ENCODE peak calls at places on chromosomes 13 and 19, in five cellular contexts. P is left ventricle myocardium inferior; I is suprapubic skin; T is neuronal stem cell; X is naive thymus-derived CD4-positive, alpha-beta T cell. C is an unnamed sample.

GRCh38 chr13:50033696-50034095 is 18.5 kb downstream of the KCNRG start:
- DNase-seq in P (no peak), I (no peak), T (no peak), X (no peak), C (no peak)

GRCh38 chr19:38429055-38429810 is 3.2 kb upstream of the RASGRP4 start:
- DNase-seq in P (no peak), I (no peak), T (no peak), X (no peak), C (no peak)

GRCh38 chr19:37654525-37654832 is 786 bp downstream of the ZFP30 start:
- DNase-seq in P (no peak), I (no peak), T (no peak), X (peak; percentile 21), C (no peak)

GRCh38 chr13:107900775-107901174 is 314.6 kb downstream of the LIG4 start:
- DNase-seq in P (no peak), I (no peak), T (no peak), X (no peak), C (no peak)

GRCh38 chr13:36766295-36766694 is 52.7 kb upstream of the RFXAP start:
- DNase-seq in P (no peak), I (no peak), T (no peak), X (no peak), C (no peak)

GRCh38 chr13:23796546-23796945 is 92.7 kb downstream of the MIPEP start:
- DNase-seq in P (no peak), I (no peak), T (no peak), X (no peak), C (no peak)

GRCh38 chr19:52258426-52258825 is 11.0 kb upstream of the ZNF766 start:
- DNase-seq in P (no peak), I (no peak), T (no peak), X (no peak), C (no peak)

GRCh38 chr19:33227870-33228599 is 2.4 kb upstream of the SLC7A10 start:
- DNase-seq in P (no peak), I (no peak), T (no peak), X (no peak), C (no peak)

GRCh38 chr13:107713314-107713713 is 502.0 kb downstream of the LIG4 start:
- DNase-seq in P (no peak), I (no peak), T (no peak), X (no peak), C (no peak)

GRCh38 chr13:92097337-92097903 is 699.0 kb downstream of the GPC5 start:
- DNase-seq in P (no peak), I (no peak), T (no peak), X (no peak), C (no peak)

GRCh38 chr19:6718741-6719539 is 1.5 kb downstream of the C3 start:
- DNase-seq in P (no peak), I (peak; percentile 72), T (no peak), X (no peak), C (no peak)

GRCh38 chr13:40680659-40681323 is 14.3 kb upstream of the FOXO1 start:
- DNase-seq in P (no peak), I (no peak), T (no peak), X (no peak), C (no peak)

GRCh38 chr19:49986354-49986753 is 25.4 kb upstream of the SIGLEC11 start:
- DNase-seq in P (no peak), I (no peak), T (no peak), X (no peak), C (no peak)

GRCh38 chr19:47274891-47275865 is 493 bp downstream of the INAFM1 start:
- DNase-seq in P (peak; percentile 22), I (peak; percentile 86), T (no peak), X (no peak), C (peak; percentile 56)

GRCh38 chr13:80840313-80840976 is 499.5 kb upstream of the SPRY2 start:
- DNase-seq in P (no peak), I (no peak), T (peak; percentile 53), X (no peak), C (no peak)

GRCh38 chr13:24207841-24208240 is 47.3 kb downstream of the SPATA13 start:
- DNase-seq in P (no peak), I (no peak), T (no peak), X (no peak), C (no peak)

GRCh38 chr13:87130401-87130800 is 540.8 kb upstream of the SLITRK5 start:
- DNase-seq in P (no peak), I (no peak), T (no peak), X (no peak), C (no peak)

GRCh38 chr19:20471441-20471840 is 94.1 kb downstream of the ZNF737 start:
- DNase-seq in P (no peak), I (no peak), T (no peak), X (no peak), C (no peak)

GRCh38 chr13:77595166-77595810 is 59.8 kb downstream of the SCEL start:
- DNase-seq in P (no peak), I (no peak), T (no peak), X (no peak), C (no peak)

GRCh38 chr13:41613471-41613870 is 156.1 kb downstream of the RGCC start:
- DNase-seq in P (no peak), I (no peak), T (no peak), X (no peak), C (no peak)

GRCh38 chr13:43230989-43231388 is 207.6 kb downstream of the DNAJC15 start:
- DNase-seq in P (no peak), I (no peak), T (no peak), X (no peak), C (no peak)
- H3K4me1 ChIP-seq in P (no peaks in the 10 kb centered on the region), I (no peaks in the 10 kb centered on the region), T (peaks cover 2% of the 10 kb centered on the region), X (no peaks in the 10 kb centered on the region), C (peaks cover 5% of the 10 kb centered on the region)

DNA sequence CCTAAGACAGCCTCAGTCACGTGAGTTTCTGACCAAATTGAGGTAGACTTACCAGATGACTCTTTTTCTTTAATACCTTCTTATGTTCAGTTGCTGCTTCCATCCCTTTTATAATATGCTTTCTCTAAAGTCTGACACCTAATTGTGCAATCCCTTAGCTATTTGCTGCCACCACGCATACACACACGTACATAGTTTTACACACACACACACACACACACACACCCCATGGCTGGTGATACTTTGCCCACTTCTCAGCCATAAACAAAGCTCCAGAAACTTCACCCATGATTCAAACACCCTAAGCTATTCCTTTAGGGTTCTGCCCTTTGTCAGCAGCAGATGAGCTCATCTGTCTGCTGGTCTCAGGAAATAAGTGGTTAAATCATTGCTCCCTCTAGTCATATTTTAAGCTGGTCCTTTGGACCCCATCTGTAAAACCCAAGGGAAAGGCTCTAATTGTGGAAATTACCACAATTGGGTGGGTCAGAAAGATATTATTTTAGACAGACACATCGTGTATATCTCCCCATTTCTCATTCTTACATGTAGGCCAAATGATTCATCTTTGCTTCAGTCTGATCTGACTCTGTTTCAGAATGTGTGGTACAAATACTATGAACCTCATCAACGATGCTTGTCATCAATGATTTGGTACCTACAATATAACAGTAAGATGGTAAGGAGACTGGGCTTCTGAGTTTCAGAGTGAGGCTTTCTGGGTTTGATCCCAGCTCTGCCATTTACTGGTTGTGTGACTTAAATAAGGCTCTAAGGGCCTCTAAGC is 69.2 kb downstream of the NALCN start:
- DNase-seq in P (no peak), I (no peak), T (no peak), X (no peak), C (no peak)
- H3K4me1 ChIP-seq in P (no peaks in the 10 kb centered on the region), I (no peaks in the 10 kb centered on the region), T (no peaks in the 10 kb centered on the region), X (no peaks in the 10 kb centered on the region), C (no peaks in the 10 kb centered on the region)

DNA sequence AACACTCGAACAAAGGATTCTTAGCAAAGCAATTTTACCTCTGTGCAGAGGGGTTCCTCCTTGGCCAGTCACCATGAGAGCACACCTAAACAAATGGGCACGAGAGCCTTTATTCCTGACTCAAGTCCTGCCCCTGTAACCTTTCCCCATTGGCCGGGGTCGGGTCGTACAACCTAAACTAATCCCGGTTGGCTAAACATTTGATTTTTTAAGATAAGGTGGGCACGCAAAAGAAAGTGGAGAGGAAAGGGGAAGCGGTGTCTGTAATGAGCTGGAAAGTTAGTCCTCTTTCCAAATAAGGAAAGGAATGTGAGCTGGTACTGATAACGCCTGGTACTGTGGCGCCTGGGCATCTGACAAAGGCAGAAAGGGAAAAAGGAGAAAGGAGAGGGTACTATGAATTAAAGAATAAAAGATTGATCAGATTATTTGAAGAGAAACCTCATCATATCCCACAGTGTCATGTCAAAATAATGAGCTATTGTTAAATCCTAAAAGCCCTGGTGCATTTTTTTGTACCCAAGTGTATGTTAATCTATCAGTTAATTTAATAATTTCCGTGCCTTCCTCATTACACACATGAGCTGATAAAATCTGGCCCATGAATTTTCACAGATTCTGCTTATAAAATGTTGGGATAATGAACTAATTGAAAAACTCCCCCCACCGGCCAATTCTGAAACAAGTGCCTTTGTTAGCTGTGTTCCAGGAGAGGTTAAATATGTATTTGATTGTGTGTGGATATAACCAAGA is 335.7 kb downstream of the RFC3 start:
- DNase-seq in P (no peak), I (no peak), T (no peak), X (no peak), C (no peak)
- H3K4me1 ChIP-seq in P (peaks cover 20% of the 10 kb centered on the region), I (peaks cover 21% of the 10 kb centered on the region), T (peaks cover 12% of the 10 kb centered on the region), X (no peaks in the 10 kb centered on the region), C (peaks cover 14% of the 10 kb centered on the region)

GRCh38 chr13:109785892-109786450 is 412 bp downstream of the IRS2 start:
- DNase-seq in P (no peak), I (no peak), T (no peak), X (no peak), C (no peak)

GRCh38 chr13:109783815-109784589 is 2.4 kb downstream of the IRS2 start:
- DNase-seq in P (no peak), I (no peak), T (no peak), X (no peak), C (peak; percentile 36)

GRCh38 chr13:109785141-109785891 is 1.1 kb downstream of the IRS2 start:
- DNase-seq in P (peak; percentile 55), I (peak; percentile 76), T (no peak), X (peak; percentile 52), C (peak; percentile 78)

GRCh38 chr13:109783447-109783814 is 3.0 kb downstream of the IRS2 start:
- DNase-seq in P (no peak), I (no peak), T (no peak), X (no peak), C (peak; percentile 34)

DNA sequence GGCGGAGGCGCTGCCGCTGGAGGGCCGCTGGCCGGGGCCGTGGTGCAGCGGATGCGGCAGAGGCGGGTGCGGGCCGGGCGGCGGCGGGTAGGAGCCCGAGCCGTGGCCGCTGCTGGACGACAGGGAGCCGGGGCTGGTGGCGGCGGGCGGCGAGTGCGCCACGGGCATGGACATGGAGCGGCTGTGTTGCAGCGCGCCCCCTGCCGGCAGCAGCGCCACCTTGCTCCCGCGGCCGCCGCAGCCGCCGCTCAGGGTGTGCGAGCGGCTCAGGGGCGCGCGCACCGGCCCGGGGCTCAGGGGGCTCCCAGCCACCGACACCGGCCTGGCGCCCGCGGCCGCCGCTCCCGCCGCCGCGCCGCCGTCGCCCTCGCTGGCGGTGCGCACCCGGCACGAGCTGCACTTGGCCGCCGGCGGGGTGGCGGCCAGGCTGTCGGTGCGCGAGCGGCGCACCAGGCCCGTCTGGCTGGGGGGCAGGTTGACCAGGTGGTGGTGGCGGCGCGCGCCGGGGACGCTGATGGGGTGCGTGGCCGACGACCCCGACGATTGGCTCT is 1.7 kb downstream of the IRS2 start:
- DNase-seq in P (peak; percentile 84), I (peak; percentile 78), T (peak; percentile 85), X (peak; percentile 68), C (peak; percentile 59)
- H3K4me1 ChIP-seq in P (peaks cover 73% of the 10 kb centered on the region), I (peaks cover 51% of the 10 kb centered on the region), T (peaks cover 10% of the 10 kb centered on the region), X (peaks cover 22% of the 10 kb centered on the region), C (peaks cover 16% of the 10 kb centered on the region)

C was measured in pancreas.